ENCODE peak calls at places on chromosomes 2 and 18, in five cellular contexts. X, M, D, F and Q are unnamed samples.

GRCh38 chr2:178700922-178701342 is 106.3 kb downstream of the TTN start:
- DNase-seq in X (peak; percentile 8), M (peak; percentile 61), D (no peak), F (peak; percentile 52), Q (peak; percentile 36)

GRCh38 chr18:10122116-10122515 is 208.3 kb downstream of the VAPA start:
- DNase-seq in X (no peak), M (peak; percentile 21), D (no peak), F (no peak), Q (no peak)

GRCh38 chr2:47070920-47071824 is 83.9 kb downstream of the STPG4 start:
- DNase-seq in X (peak; percentile 63), M (no peak), D (peak; percentile 89), F (peak; percentile 66), Q (no peak)

GRCh38 chr2:48315847-48316194 is 214.1 kb upstream of the STON1 start:
- DNase-seq in X (peak; percentile 53), M (peak; percentile 42), D (no peak), F (peak; percentile 55), Q (peak; percentile 35)

GRCh38 chr18:57727952-57728807 is 74.9 kb downstream of the ATP8B1 start:
- DNase-seq in X (peak; percentile 52), M (peak; percentile 79), D (no peak), F (no peak), Q (no peak)

GRCh38 chr2:73101626-73102256 is 11.0 kb downstream of the RAB11FIP5 start:
- DNase-seq in X (no peak), M (no peak), D (no peak), F (no peak), Q (no peak)

GRCh38 chr18:13276530-13277520 is 58.3 kb downstream of the LDLRAD4 start:
- DNase-seq in X (no peak), M (no peak), D (peak; percentile 9), F (peak; percentile 41), Q (no peak)

GRCh38 chr2:78718031-78718430 is 307.5 kb upstream of the REG3G start:
- DNase-seq in X (no peak), M (no peak), D (no peak), F (no peak), Q (no peak)

GRCh38 chr2:20960003-20960402 is 83.9 kb downstream of the APOB start:
- DNase-seq in X (no peak), M (no peak), D (no peak), F (no peak), Q (no peak)

GRCh38 chr18:39235118-39235719 is 1669.6 kb upstream of the CELF4 start:
- DNase-seq in X (no peak), M (no peak), D (no peak), F (no peak), Q (no peak)

GRCh38 chr2:197464180-197464579 is 10.8 kb downstream of the COQ10B start:
- DNase-seq in X (no peak), M (no peak), D (no peak), F (no peak), Q (no peak)

GRCh38 chr2:197657562-197657961 is 17.8 kb downstream of the RFTN2 start:
- DNase-seq in X (no peak), M (no peak), D (no peak), F (no peak), Q (no peak)

GRCh38 chr2:88868861-88869260 is 177.4 kb downstream of the RPIA start:
- DNase-seq in X (no peak), M (no peak), D (no peak), F (no peak), Q (no peak)

GRCh38 chr2:15768142-15769088 is 171.9 kb upstream of the MYCN start:
- DNase-seq in X (no peak), M (no peak), D (no peak), F (no peak), Q (no peak)

GRCh38 chr2:233061591-233062446 is 1.7 kb downstream of the INPP5D start:
- DNase-seq in X (no peak), M (no peak), D (peak; percentile 59), F (peak; percentile 55), Q (no peak)

GRCh38 chr2:226600184-226600583 is 199.4 kb downstream of the IRS1 start:
- DNase-seq in X (no peak), M (no peak), D (no peak), F (no peak), Q (no peak)

GRCh38 chr2:236169151-236169721 is 1.1 kb upstream of the GBX2 start:
- DNase-seq in X (no peak), M (peak; percentile 34), D (no peak), F (no peak), Q (no peak)

GRCh38 chr18:4069183-4069582 is 385.9 kb downstream of the DLGAP1 start:
- DNase-seq in X (no peak), M (no peak), D (no peak), F (no peak), Q (no peak)

GRCh38 chr18:8548186-8548585 is 61.1 kb upstream of the RAB12 start:
- DNase-seq in X (peak; percentile 90), M (no peak), D (no peak), F (no peak), Q (no peak)

GRCh38 chr2:80461505-80462197 is 157.1 kb upstream of the LRRTM1 start:
- DNase-seq in X (no peak), M (no peak), D (no peak), F (no peak), Q (no peak)

GRCh38 chr2:23926289-23926749 is 604 bp downstream of the ATAD2B start:
- DNase-seq in X (no peak), M (peak; percentile 53), D (no peak), F (peak; percentile 45), Q (no peak)

GRCh38 chr2:156399224-156399949 is 36.8 kb upstream of the GPD2 start:
- DNase-seq in X (peak; percentile 57), M (no peak), D (no peak), F (no peak), Q (no peak)

GRCh38 chr2:54593249-54593648 is 130.2 kb upstream of the EML6 start:
- DNase-seq in X (no peak), M (no peak), D (no peak), F (no peak), Q (no peak)

GRCh38 chr2:170222298-170222697 is 44.4 kb downstream of the MYO3B start:
- DNase-seq in X (no peak), M (peak; percentile 77), D (no peak), F (no peak), Q (no peak)

GRCh38 chr2:86238354-86238753 is 39.1 kb downstream of the MRPL35 start:
- DNase-seq in X (no peak), M (no peak), D (no peak), F (peak; percentile 47), Q (peak; percentile 21)

GRCh38 chr2:101223814-101224231 is 28.9 kb upstream of the CNOT11 start:
- DNase-seq in X (no peak), M (no peak), D (no peak), F (peak; percentile 89), Q (peak; percentile 41)

GRCh38 chr18:14781671-14782070 is 33.7 kb downstream of the ANKRD30B start:
- DNase-seq in X (no peak), M (no peak), D (no peak), F (no peak), Q (no peak)

GRCh38 chr2:199842631-199843030 is 8.4 kb downstream of the FTCDNL1 start:
- DNase-seq in X (no peak), M (no peak), D (no peak), F (no peak), Q (no peak)

GRCh38 chr2:226911932-226912331 is 76.1 kb downstream of the RHBDD1 start:
- DNase-seq in X (peak; percentile 69), M (no peak), D (no peak), F (no peak), Q (no peak)

DNA sequence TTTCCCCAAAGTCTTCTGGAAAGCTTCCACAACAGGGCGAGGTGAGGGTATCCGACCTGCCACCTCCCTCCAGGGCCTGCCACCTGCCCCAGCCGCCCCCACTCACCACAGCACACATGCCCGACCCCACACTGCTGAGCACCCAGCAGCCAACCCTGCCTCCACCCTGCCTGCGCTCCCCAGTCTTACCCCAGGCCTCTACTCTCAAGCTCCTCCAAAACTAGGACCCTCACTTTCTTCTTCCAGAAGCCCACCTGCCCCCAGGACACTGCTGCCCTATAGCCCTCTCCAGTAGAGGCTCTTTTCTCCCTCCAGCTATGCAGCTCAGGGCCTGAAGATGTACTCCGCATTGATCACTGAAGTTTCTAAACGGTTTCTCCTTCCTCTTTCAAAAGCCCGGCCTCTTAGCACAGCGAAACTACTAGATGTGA is 128.9 kb upstream of the SLC1A4 start:
- DNase-seq in X (no peak), M (no peak), D (peak; percentile 20), F (no peak), Q (no peak)
- H3K4me3 ChIP-seq in X (no peak overlapping the region), M (no peak overlapping the region), D (peak overlapping the region; percentile 65), F (no peak overlapping the region), Q (no peak overlapping the region)

GRCh38 chr18:49371073-49371472 is 89.4 kb downstream of the DYM start:
- DNase-seq in X (no peak), M (no peak), D (no peak), F (no peak), Q (no peak)

GRCh38 chr18:49368161-49368875 is 92.1 kb downstream of the DYM start:
- DNase-seq in X (no peak), M (no peak), D (no peak), F (no peak), Q (no peak)

GRCh38 chr18:49371786-49372185 is 88.7 kb downstream of the DYM start:
- DNase-seq in X (no peak), M (no peak), D (no peak), F (no peak), Q (no peak)

GRCh38 chr18:49364821-49365220 is 95.6 kb downstream of the DYM start:
- DNase-seq in X (peak; percentile 11), M (no peak), D (no peak), F (no peak), Q (no peak)

GRCh38 chr18:49368876-49369440 is 91.5 kb downstream of the DYM start:
- DNase-seq in X (peak; percentile 52), M (no peak), D (no peak), F (no peak), Q (no peak)
- H3K4me3 ChIP-seq in X (peak overlapping the region; percentile 56), M (no peak overlapping the region), D (no peak overlapping the region), F (no peak overlapping the region), Q (no peak overlapping the region)

GRCh38 chr2:238382381-238382781 is 44.3 kb upstream of the ASB1 start:
- DNase-seq in X (no peak), M (no peak), D (no peak), F (no peak), Q (no peak)
- H3K4me3 ChIP-seq in X (no peak overlapping the region), M (no peak overlapping the region), D (no peak overlapping the region), F (no peak overlapping the region), Q (no peak overlapping the region)

GRCh38 chr2:7225848-7226247 is 308.6 kb downstream of the RNF144A start:
- DNase-seq in X (no peak), M (no peak), D (no peak), F (no peak), Q (no peak)
- H3K4me3 ChIP-seq in X (no peak overlapping the region), M (no peak overlapping the region), D (no peak overlapping the region), F (no peak overlapping the region), Q (no peak overlapping the region)

GRCh38 chr2:38514603-38515154 is 88.0 kb downstream of the HNRNPLL start:
- DNase-seq in X (peak; percentile 42), M (no peak), D (no peak), F (no peak), Q (no peak)

GRCh38 chr2:38517284-38517683 is 85.4 kb downstream of the HNRNPLL start:
- DNase-seq in X (no peak), M (no peak), D (no peak), F (no peak), Q (no peak)

GRCh38 chr2:38516122-38516521 is 86.6 kb downstream of the HNRNPLL start:
- DNase-seq in X (no peak), M (no peak), D (no peak), F (no peak), Q (no peak)

GRCh38 chr2:38512211-38512610 is 90.5 kb downstream of the HNRNPLL start:
- DNase-seq in X (no peak), M (no peak), D (no peak), F (no peak), Q (no peak)

GRCh38 chr2:38515155-38516074 is 87.3 kb downstream of the HNRNPLL start:
- DNase-seq in X (peak; percentile 83), M (no peak), D (no peak), F (no peak), Q (no peak)
- H3K4me3 ChIP-seq in X (peak overlapping the region; percentile 45), M (no peak overlapping the region), D (peak overlapping the region; percentile 8), F (no peak overlapping the region), Q (no peak overlapping the region)